ENCODE peak calls at places on chromosomes 5 and 9, in eight cellular contexts. L is ovary, V is neural crest cell, K is K562, Y is bronchial epithelial cell, D is heart left ventricle, S is H9, W is fibroblast of lung. Z is an unnamed sample.

GRCh38 chr9:31519011-31519410 is 865.4 kb upstream of the ACO1 start:
- DNase-seq in Y (peak), S (peak), D (no peak), L (no peak), W (no peak), V (no peak), K (no peak), Z (no peak)

GRCh38 chr9:108536836-108537601 is 318.8 kb downstream of the ACTL7B start:
- DNase-seq in K (no peak), W (peak), V (no peak), Y (peak), L (no peak), D (no peak), S (no peak), Z (peak)

GRCh38 chr9:89317282-89317681 is 1.0 kb upstream of the SECISBP2 start:
- DNase-seq in S (no peak), D (no peak), Y (no peak), W (no peak), K (no peak), L (no peak), V (no peak), Z (no peak)

GRCh38 chr5:57412010-57412409 is 70.6 kb downstream of the ACTBL2 start:
- DNase-seq in Y (peak), V (no peak), K (no peak), D (no peak), L (no peak), S (no peak), W (peak), Z (peak)

GRCh38 chr5:113215401-113216060 is 219.3 kb downstream of the TSSK1B start:
- DNase-seq in W (peak), V (no peak), S (no peak), K (no peak), L (no peak), Y (no peak), D (no peak), Z (no peak)

GRCh38 chr5:72268753-72269410 is 51.2 kb downstream of the MRPS27 start:
- DNase-seq in K (peak), D (peak), S (peak), V (peak), L (no peak), W (peak), Y (peak), Z (peak)

GRCh38 chr5:115418788-115419187 is 122.3 kb upstream of the CCDC112 start:
- DNase-seq in K (no peak), S (no peak), Y (peak), W (no peak), L (no peak), V (no peak), D (no peak), Z (no peak)

GRCh38 chr5:150202501-150202900 is 12.6 kb downstream of the SLC6A7 start:
- DNase-seq in W (no peak), L (no peak), S (no peak), D (no peak), Y (no peak), K (no peak), V (no peak), Z (no peak)

GRCh38 chr9:107615325-107615724 is 125.8 kb upstream of the KLF4 start:
- DNase-seq in Y (peak), K (no peak), D (no peak), V (no peak), W (no peak), S (no peak), L (no peak), Z (no peak)

GRCh38 chr9:35636135-35636876 is 14.4 kb downstream of the SIT1 start:
- DNase-seq in Y (no peak), W (no peak), L (no peak), V (no peak), S (no peak), D (no peak), K (no peak), Z (no peak)

GRCh38 chr5:83118471-83118870 is 41.1 kb downstream of the XRCC4 start:
- DNase-seq in W (no peak), S (no peak), K (peak), Y (no peak), L (no peak), V (no peak), D (no peak), Z (no peak)

GRCh38 chr5:101431201-101431600 is 528.1 kb upstream of the ST8SIA4 start:
- DNase-seq in Y (no peak), W (no peak), S (no peak), K (no peak), D (no peak), V (no peak), L (no peak), Z (no peak)

GRCh38 chr5:56740000-56740399 is 75.3 kb upstream of the MAP3K1 start:
- DNase-seq in W (no peak), L (no peak), D (no peak), Y (no peak), V (no peak), K (no peak), S (no peak), Z (no peak)

GRCh38 chr5:108924457-108924961 is 176.8 kb downstream of the FER start:
- DNase-seq in V (no peak), K (no peak), W (no peak), L (no peak), D (no peak), Y (no peak), S (no peak), Z (no peak)

GRCh38 chr5:108925073-108925472 is 177.4 kb downstream of the FER start:
- DNase-seq in Y (no peak), W (no peak), L (no peak), V (no peak), K (no peak), S (no peak), D (no peak), Z (no peak)

GRCh38 chr5:108917596-108917995 is 169.9 kb downstream of the FER start:
- DNase-seq in S (no peak), V (no peak), W (peak), Y (peak), K (no peak), D (no peak), L (no peak), Z (no peak)

DNA sequence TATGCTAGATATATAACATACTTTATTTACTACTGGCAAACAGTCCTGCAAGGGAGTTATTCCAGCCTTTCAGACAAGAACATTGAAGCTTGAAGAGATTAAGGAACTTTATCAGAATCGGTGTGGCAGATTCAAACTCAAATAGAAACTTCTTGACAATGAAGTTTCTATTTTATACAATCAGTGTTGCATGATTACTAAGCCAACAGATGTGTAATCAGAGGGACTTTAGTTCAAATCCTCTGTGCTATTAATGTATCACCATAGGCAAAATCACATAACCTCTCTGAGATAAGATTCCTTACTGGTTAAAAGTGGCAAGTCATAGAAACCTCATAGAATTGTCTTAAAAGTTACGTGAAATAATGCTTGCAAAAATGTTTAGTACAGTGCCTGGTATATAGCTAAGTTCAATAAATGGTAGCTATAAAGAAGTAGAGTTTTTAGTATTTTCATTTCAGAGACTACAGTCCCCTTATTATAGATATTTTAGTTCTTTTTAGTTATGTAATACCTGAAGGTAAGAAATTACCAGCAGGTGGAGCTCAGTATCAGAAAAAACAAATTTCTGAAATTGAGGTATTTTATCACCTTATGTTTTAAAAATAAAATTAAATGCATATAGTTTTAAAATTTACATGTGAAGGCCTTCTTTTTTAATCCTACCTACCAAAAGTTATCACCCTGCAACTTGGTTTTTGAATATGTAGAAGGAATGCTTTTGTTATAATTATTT is 172.1 kb downstream of the FER start:
- DNase-seq in D (no peak), K (no peak), V (no peak), S (no peak), L (no peak), W (no peak), Y (no peak), Z (no peak)
- TF ChIP-seq CTCF in D (peak), K (no peak), V (peak), S (peak), L (no peak), W (no peak), Y (no peak), Z (peak)

GRCh38 chr9:76662476-76663281 is 101.6 kb upstream of the PCA3 start:
- DNase-seq in Y (peak), L (no peak), V (no peak), S (no peak), D (no peak), K (no peak), W (no peak), Z (no peak)
- TF ChIP-seq CTCF in Y (no peak), L (no peak), V (no peak), S (no peak), D (no peak), K (no peak), W (no peak), Z (peak)

DNA sequence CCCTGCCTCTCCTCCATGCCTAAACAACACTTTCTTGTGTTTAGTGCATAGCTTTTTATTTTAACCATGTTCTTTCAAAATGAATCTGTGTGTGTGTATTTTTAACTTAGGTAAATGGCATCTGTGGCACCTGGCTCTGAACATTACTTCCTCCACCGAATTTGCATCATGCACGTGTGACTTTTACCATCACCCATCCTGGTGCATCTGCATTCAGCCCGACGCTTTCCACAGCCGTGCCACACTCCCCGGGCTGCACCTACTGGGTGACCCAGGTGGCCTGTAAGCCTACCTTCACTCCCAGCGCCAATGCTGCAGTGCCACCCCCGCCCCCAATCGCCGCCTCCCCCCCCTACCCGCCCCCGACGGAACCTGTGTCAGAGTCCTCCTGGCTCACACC is 12.7 kb upstream of the FCN1 start:
- DNase-seq in W (no peak), K (no peak), L (no peak), Y (no peak), S (no peak), D (no peak), V (no peak), Z (no peak)
- TF ChIP-seq CTCF in W (no peak), K (no peak), L (no peak), Y (no peak), S (no peak), D (no peak), V (no peak), Z (no peak)

GRCh38 chr5:128216285-128216684 is 132.7 kb downstream of the SLC12A2 start:
- DNase-seq in S (no peak), D (no peak), K (no peak), W (no peak), Y (no peak), L (no peak), V (no peak), Z (no peak)
- TF ChIP-seq CTCF in S (no peak), D (no peak), K (no peak), W (no peak), Y (no peak), L (no peak), V (no peak), Z (no peak)

GRCh38 chr9:127450170-127450830 is 906 bp downstream of the RPL12 start:
- DNase-seq in W (no peak), D (no peak), Y (no peak), S (no peak), V (no peak), K (no peak), L (no peak), Z (peak)

GRCh38 chr9:127449332-127449966 is 1.8 kb downstream of the RPL12 start:
- DNase-seq in K (no peak), S (no peak), V (no peak), W (no peak), L (no peak), Y (no peak), D (no peak), Z (no peak)

GRCh38 chr9:127452481-127453092 is 1.3 kb downstream of the LRSAM1 start:
- DNase-seq in D (peak), K (no peak), S (no peak), W (peak), Y (no peak), V (no peak), L (peak), Z (peak)

GRCh38 chr9:127451681-127452480 is 571 bp downstream of the LRSAM1 start:
- DNase-seq in K (peak), W (peak), D (peak), S (peak), L (peak), Y (peak), V (peak), Z (peak)

DNA sequence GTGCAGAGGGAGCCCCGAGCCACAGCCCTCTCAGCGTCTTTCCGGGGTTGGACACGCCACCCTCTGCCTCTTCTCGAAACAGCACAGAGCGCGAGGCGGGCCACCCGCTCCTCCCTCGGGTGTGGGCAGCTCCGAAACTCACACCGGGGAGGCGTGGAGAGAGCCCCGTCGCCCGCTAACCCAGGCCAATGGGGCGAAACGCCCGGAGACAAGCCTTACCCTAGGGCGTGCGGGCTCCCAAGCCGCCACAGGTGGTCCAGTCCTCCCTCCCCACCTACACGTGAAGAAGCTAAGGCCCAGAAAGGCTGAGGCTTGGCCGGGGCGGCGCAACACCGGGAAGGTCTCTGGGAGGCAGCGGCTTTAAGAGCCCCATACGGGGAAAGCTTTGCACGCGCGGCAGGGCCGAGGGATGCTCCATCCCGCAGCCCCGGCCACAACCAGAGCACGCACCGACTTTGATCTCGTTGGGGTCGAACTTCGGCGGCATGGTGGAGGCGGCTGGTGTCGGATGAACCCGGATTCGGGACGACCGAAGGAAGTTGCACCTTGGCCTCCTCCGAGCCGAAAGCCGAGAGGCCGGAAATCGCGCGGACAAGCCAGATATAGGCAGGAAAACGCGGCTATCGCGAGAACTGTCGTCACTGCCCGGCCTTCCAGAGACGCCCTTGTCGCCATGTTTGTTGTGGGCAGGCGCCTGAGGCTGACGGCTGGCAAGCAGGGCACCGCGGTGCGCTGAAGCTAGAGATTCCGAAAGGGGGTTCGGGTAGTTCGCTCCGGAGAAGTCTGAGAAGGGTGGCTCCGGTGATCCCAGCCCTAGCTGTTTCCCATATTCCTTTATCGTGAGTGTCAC is at the start of the genes LRSAM1 and RPL12:
- DNase-seq in L (peak), D (peak), W (peak), Y (peak), V (peak), K (peak), S (peak), Z (peak)
- TF ChIP-seq CTCF in L (no peak), D (no peak), W (no peak), Y (no peak), V (peak), K (no peak), S (no peak), Z (no peak)

GRCh38 chr5:144207875-144208444 is 37.3 kb downstream of the KCTD16 start:
- DNase-seq in D (no peak), Y (no peak), W (no peak), V (no peak), L (no peak), S (no peak), K (no peak), Z (no peak)
- TF ChIP-seq CTCF in D (no peak), Y (no peak), W (no peak), V (no peak), L (no peak), S (peak), K (no peak), Z (peak)

DNA sequence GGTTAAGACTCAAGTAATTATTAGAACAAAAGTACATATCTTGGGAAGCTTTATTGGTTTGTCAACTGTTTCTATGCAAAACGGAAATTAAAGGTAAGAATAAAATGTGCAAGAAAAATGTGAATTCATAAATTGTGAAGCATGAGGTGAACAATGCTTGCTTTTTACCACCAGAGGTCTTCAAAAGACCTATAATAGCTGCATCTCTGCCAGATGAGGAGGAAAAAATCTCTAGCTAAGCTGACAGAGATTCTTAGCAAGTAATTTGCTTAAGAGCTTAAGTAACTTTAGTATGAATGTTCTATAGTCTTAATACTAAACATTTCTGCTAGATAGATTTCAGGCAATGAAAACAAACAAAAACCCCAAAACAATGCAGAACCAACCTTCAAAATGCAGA is 54.1 kb downstream of the MRPS30 start:
- DNase-seq in Y (peak), V (no peak), W (peak), S (no peak), K (no peak), L (no peak), D (no peak), Z (no peak)
- TF ChIP-seq CTCF in Y (peak), V (peak), W (peak), S (peak), K (no peak), L (no peak), D (no peak), Z (peak)

GRCh38 chr5:62305358-62305714 is 670 bp upstream of the KIF2A start:
- DNase-seq in W (no peak), Y (peak), K (no peak), L (no peak), V (no peak), D (no peak), S (no peak), Z (no peak)

GRCh38 chr5:62308439-62308838 is 2.4 kb downstream of the KIF2A start:
- DNase-seq in W (no peak), D (no peak), V (no peak), Y (no peak), L (no peak), K (no peak), S (no peak), Z (no peak)

GRCh38 chr5:62306494-62307363 is 723 bp downstream of the KIF2A start:
- DNase-seq in K (no peak), V (peak), W (peak), Y (no peak), S (peak), L (no peak), D (peak), Z (peak)

GRCh38 chr5:62307364-62307689 is 1.3 kb downstream of the KIF2A start:
- DNase-seq in L (no peak), K (no peak), Y (no peak), W (no peak), S (no peak), D (no peak), V (no peak), Z (no peak)

GRCh38 chr5:62305715-62306493 is at the start of gene KIF2A:
- DNase-seq in L (peak), S (peak), Y (peak), W (peak), V (peak), D (peak), K (peak), Z (peak)
- TF ChIP-seq CTCF in L (peak), S (no peak), Y (peak), W (no peak), V (no peak), D (peak), K (peak), Z (peak)